ENCODE peak calls at places on chromosomes 1 and 21, in ten cellular contexts. One of them, this sample, is unnamed.

GRCh38 chr1:225451340-225451739 is 23.5 kb upstream of the LBR start:
- DNase-seq in WTC11: no peak
- DNase-seq in stimulated activated CD4-positive, alpha-beta T cell treated with anti-CD3 and anti-CD28 coated beads, Interleukin-2, amount 100 ng/mL, for 48 hours: no peak
- DNase-seq in D341Med: peak
- DNase-seq in MCF 10A: no peak
- DNase-seq in AG20443: no peak
- DNase-seq in occipital lobe: no peak
- DNase-seq in dorsolateral prefrontal cortex: no peak
- DNase-seq in CD4-positive, alpha-beta T cell: no peak
- DNase-seq in HS-5: no peak
- DNase-seq in this sample: no peak

GRCh38 chr1:223227486-223228196 is 84.6 kb upstream of the TLR5 start:
- DNase-seq in D341Med: no peak
- DNase-seq in stimulated activated CD4-positive, alpha-beta T cell treated with anti-CD3 and anti-CD28 coated beads, Interleukin-2, amount 100 ng/mL, for 48 hours: no peak
- DNase-seq in CD4-positive, alpha-beta T cell: no peak
- DNase-seq in dorsolateral prefrontal cortex: no peak
- DNase-seq in HS-5: no peak
- DNase-seq in MCF 10A: no peak
- DNase-seq in AG20443: no peak
- DNase-seq in WTC11: no peak
- DNase-seq in occipital lobe: no peak
- DNase-seq in this sample: no peak

GRCh38 chr1:194372266-194372665 is 1185.9 kb upstream of the B3GALT2 start:
- DNase-seq in WTC11: no peak
- DNase-seq in CD4-positive, alpha-beta T cell: no peak
- DNase-seq in AG20443: no peak
- DNase-seq in D341Med: no peak
- DNase-seq in occipital lobe: no peak
- DNase-seq in stimulated activated CD4-positive, alpha-beta T cell treated with anti-CD3 and anti-CD28 coated beads, Interleukin-2, amount 100 ng/mL, for 48 hours: no peak
- DNase-seq in dorsolateral prefrontal cortex: no peak
- DNase-seq in MCF 10A: no peak
- DNase-seq in HS-5: no peak
- DNase-seq in this sample: no peak

GRCh38 chr1:226627924-226628623 is 79.5 kb downstream of the STUM start:
- DNase-seq in stimulated activated CD4-positive, alpha-beta T cell treated with anti-CD3 and anti-CD28 coated beads, Interleukin-2, amount 100 ng/mL, for 48 hours: no peak
- DNase-seq in CD4-positive, alpha-beta T cell: peak
- DNase-seq in HS-5: no peak
- DNase-seq in dorsolateral prefrontal cortex: no peak
- DNase-seq in WTC11: no peak
- DNase-seq in MCF 10A: no peak
- DNase-seq in D341Med: no peak
- DNase-seq in AG20443: no peak
- DNase-seq in occipital lobe: no peak
- DNase-seq in this sample: no peak

GRCh38 chr1:24541711-24542346 is 14.1 kb upstream of the NCMAP start:
- DNase-seq in WTC11: peak
- DNase-seq in AG20443: no peak
- DNase-seq in MCF 10A: peak
- DNase-seq in occipital lobe: no peak
- DNase-seq in dorsolateral prefrontal cortex: no peak
- DNase-seq in CD4-positive, alpha-beta T cell: no peak
- DNase-seq in HS-5: no peak
- DNase-seq in D341Med: peak
- DNase-seq in stimulated activated CD4-positive, alpha-beta T cell treated with anti-CD3 and anti-CD28 coated beads, Interleukin-2, amount 100 ng/mL, for 48 hours: peak
- DNase-seq in this sample: no peak

GRCh38 chr1:239558559-239558958 is 172.2 kb downstream of the CHRM3 start:
- DNase-seq in D341Med: no peak
- DNase-seq in stimulated activated CD4-positive, alpha-beta T cell treated with anti-CD3 and anti-CD28 coated beads, Interleukin-2, amount 100 ng/mL, for 48 hours: no peak
- DNase-seq in WTC11: no peak
- DNase-seq in MCF 10A: no peak
- DNase-seq in HS-5: no peak
- DNase-seq in occipital lobe: no peak
- DNase-seq in AG20443: no peak
- DNase-seq in dorsolateral prefrontal cortex: no peak
- DNase-seq in CD4-positive, alpha-beta T cell: no peak
- DNase-seq in this sample: no peak

GRCh38 chr1:202247837-202248795 is 54.5 kb downstream of the LGR6 start:
- DNase-seq in stimulated activated CD4-positive, alpha-beta T cell treated with anti-CD3 and anti-CD28 coated beads, Interleukin-2, amount 100 ng/mL, for 48 hours: no peak
- DNase-seq in occipital lobe: no peak
- DNase-seq in AG20443: no peak
- DNase-seq in dorsolateral prefrontal cortex: no peak
- DNase-seq in WTC11: no peak
- DNase-seq in D341Med: no peak
- DNase-seq in MCF 10A: no peak
- DNase-seq in CD4-positive, alpha-beta T cell: no peak
- DNase-seq in HS-5: no peak
- DNase-seq in this sample: no peak

GRCh38 chr1:66366618-66367017 is 167.3 kb upstream of the SGIP1 start:
- DNase-seq in stimulated activated CD4-positive, alpha-beta T cell treated with anti-CD3 and anti-CD28 coated beads, Interleukin-2, amount 100 ng/mL, for 48 hours: no peak
- DNase-seq in AG20443: no peak
- DNase-seq in HS-5: no peak
- DNase-seq in D341Med: no peak
- DNase-seq in MCF 10A: no peak
- DNase-seq in WTC11: no peak
- DNase-seq in dorsolateral prefrontal cortex: no peak
- DNase-seq in occipital lobe: no peak
- DNase-seq in CD4-positive, alpha-beta T cell: no peak
- DNase-seq in this sample: no peak

GRCh38 chr21:36518883-36519492 is 39.1 kb upstream of the CLDN14 start:
- DNase-seq in CD4-positive, alpha-beta T cell: no peak
- DNase-seq in dorsolateral prefrontal cortex: no peak
- DNase-seq in MCF 10A: no peak
- DNase-seq in AG20443: no peak
- DNase-seq in occipital lobe: no peak
- DNase-seq in stimulated activated CD4-positive, alpha-beta T cell treated with anti-CD3 and anti-CD28 coated beads, Interleukin-2, amount 100 ng/mL, for 48 hours: no peak
- DNase-seq in D341Med: no peak
- DNase-seq in HS-5: no peak
- DNase-seq in WTC11: no peak
- DNase-seq in this sample: no peak

GRCh38 chr1:98147280-98147679 is 226.4 kb upstream of the DPYD start:
- DNase-seq in MCF 10A: no peak
- DNase-seq in AG20443: peak
- DNase-seq in HS-5: no peak
- DNase-seq in CD4-positive, alpha-beta T cell: no peak
- DNase-seq in occipital lobe: no peak
- DNase-seq in dorsolateral prefrontal cortex: no peak
- DNase-seq in stimulated activated CD4-positive, alpha-beta T cell treated with anti-CD3 and anti-CD28 coated beads, Interleukin-2, amount 100 ng/mL, for 48 hours: no peak
- DNase-seq in WTC11: no peak
- DNase-seq in D341Med: no peak
- DNase-seq in this sample: no peak

GRCh38 chr1:77511440-77511840 is 171.0 kb downstream of the ZZZ3 start:
- DNase-seq in dorsolateral prefrontal cortex: no peak
- DNase-seq in AG20443: peak
- DNase-seq in MCF 10A: no peak
- DNase-seq in stimulated activated CD4-positive, alpha-beta T cell treated with anti-CD3 and anti-CD28 coated beads, Interleukin-2, amount 100 ng/mL, for 48 hours: no peak
- DNase-seq in HS-5: peak
- DNase-seq in occipital lobe: no peak
- DNase-seq in CD4-positive, alpha-beta T cell: no peak
- DNase-seq in WTC11: no peak
- DNase-seq in D341Med: no peak
- DNase-seq in this sample: no peak

This sample was measured in iPS DF 6.9.